ENCODE peak calls at places on chromosome 18, in four cellular contexts. C, M, E and U are unnamed samples.

GRCh38 chr18:14978962-14979535 is 231.1 kb downstream of the ANKRD30B start:
- DNase-seq in C (no peak), E (no peak), M (peak), U (peak)

GRCh38 chr18:8849696-8850095 is 144.3 kb downstream of the MTCL1 start:
- DNase-seq in C (no peak), E (no peak), M (no peak), U (no peak)

GRCh38 chr18:23862071-23862470 is 152.5 kb upstream of the TTC39C start:
- DNase-seq in E (no peak), M (no peak), C (no peak), U (no peak)

GRCh38 chr18:25019086-25019860 is 332.7 kb downstream of the ZNF521 start:
- DNase-seq in C (no peak), M (no peak), E (no peak), U (no peak)

GRCh38 chr18:62105373-62105772 is 81.5 kb downstream of the PIGN start:
- DNase-seq in C (no peak), M (no peak), E (no peak), U (no peak)

GRCh38 chr18:13570216-13570615 is 156.1 kb downstream of the FAM210A start:
- DNase-seq in M (no peak), C (no peak), E (no peak), U (no peak)

GRCh38 chr18:57819671-57820460 is 16.8 kb upstream of the ATP8B1 start:
- DNase-seq in C (peak), M (peak), E (no peak), U (no peak)

GRCh38 chr18:40529478-40529877 is 1425.6 kb upstream of the PIK3C3 start:
- DNase-seq in M (peak), E (no peak), C (no peak), U (no peak)

GRCh38 chr18:39037925-39038324 is 1472.3 kb upstream of the CELF4 start:
- DNase-seq in E (no peak), M (no peak), C (no peak), U (no peak)

GRCh38 chr18:80196528-80197320 is 50.6 kb downstream of the PARD6G start:
- DNase-seq in E (no peak), C (no peak), M (no peak), U (no peak)
- TF ChIP-seq TCF7 in E (no peak), C (no peak), M (no peak), U (no peak)

GRCh38 chr18:75167759-75168211 is 41.2 kb downstream of the PTGR3 start:
- DNase-seq in M (no peak), E (no peak), C (no peak), U (no peak)
- TF ChIP-seq ETV6 in M (no peak), E (no peak), C (no peak), U (no peak)

GRCh38 chr18:79524181-79525078 is 128.7 kb downstream of the NFATC1 start:
- DNase-seq in C (no peak), M (no peak), E (no peak), U (no peak)
- TF ChIP-seq TCF7 in C (no peak), M (no peak), E (no peak), U (no peak)

DNA sequence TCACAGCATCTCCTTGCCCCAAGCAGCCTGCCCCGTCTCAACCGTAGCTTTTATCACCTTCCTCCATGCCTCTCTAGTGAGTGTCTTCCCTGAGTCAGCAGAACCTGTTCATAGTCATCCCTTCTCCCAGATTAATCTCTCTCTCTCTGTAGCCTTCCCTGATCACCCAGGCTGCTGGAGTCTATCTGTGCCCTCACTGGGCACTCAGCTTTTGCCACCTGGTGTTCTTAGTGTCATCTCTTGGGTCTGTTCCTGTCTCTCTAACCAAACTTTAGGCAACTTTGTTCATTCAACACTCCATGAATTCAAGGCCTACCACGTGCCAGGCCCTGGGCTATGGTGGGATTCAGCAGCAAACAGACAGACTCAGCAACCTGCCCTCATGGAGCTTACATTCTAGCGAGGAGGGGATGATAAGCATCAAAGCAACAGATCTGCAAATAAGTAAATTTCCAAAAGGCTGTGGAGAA is 159.1 kb downstream of the SMAD7 start:
- DNase-seq in M (no peak), E (no peak), C (no peak), U (no peak)
- TF ChIP-seq ETV6 in M (no peak), E (no peak), C (no peak), U (no peak)